ENCODE peak calls at places on chromosomes 7 and 10, in five cellular contexts. B is posterior vena cava, T is left ventricle myocardium superior, I is MV-4-11, V is lower lobe of right lung. J is an unnamed sample.

GRCh38 chr7:44057849-44058758 is 7.3 kb downstream of the PGAM2 start:
- DNase-seq in B (peak), T (peak), I (no peak), V (no peak), J (no peak)

GRCh38 chr7:137981668-137982067 is 20.2 kb downstream of the CREB3L2 start:
- DNase-seq in B (no peak), T (no peak), I (peak), V (no peak), J (no peak)

GRCh38 chr10:21870849-21871248 is 132.7 kb downstream of the DNAJC1 start:
- DNase-seq in B (no peak), T (no peak), I (no peak), V (no peak), J (no peak)

GRCh38 chr7:39073432-39073831 is 95.7 kb downstream of the POU6F2 start:
- DNase-seq in B (no peak), T (no peak), I (no peak), V (no peak), J (no peak)

GRCh38 chr7:9608560-9608959 is 1175.2 kb downstream of the NXPH1 start:
- DNase-seq in B (no peak), T (no peak), I (no peak), V (no peak), J (no peak)

GRCh38 chr10:72248477-72249151 is 25.1 kb upstream of the DDIT4 start:
- DNase-seq in B (peak), T (peak), I (peak), V (peak), J (no peak)

GRCh38 chr7:96995406-96996110 is 9.8 kb upstream of the DLX6 start:
- DNase-seq in B (no peak), T (no peak), I (no peak), V (no peak), J (no peak)

GRCh38 chr10:125038637-125039036 is 96.7 kb downstream of the ZRANB1 start:
- DNase-seq in B (peak), T (peak), I (peak), V (peak), J (peak)

GRCh38 chr10:541750-542371 is 147.6 kb downstream of the DIP2C start:
- DNase-seq in B (peak), T (peak), I (no peak), V (no peak), J (no peak)

GRCh38 chr7:42876182-42877068 is 35.4 kb downstream of the C7orf25 start:
- DNase-seq in B (no peak), T (no peak), I (peak), V (no peak), J (peak)

GRCh38 chr10:77350711-77351119 is 286.9 kb downstream of the KCNMA1 start:
- DNase-seq in B (peak), T (no peak), I (peak), V (no peak), J (peak)

GRCh38 chr7:29192811-29193210 is 1.8 kb upstream of the CHN2 start:
- DNase-seq in B (no peak), T (no peak), I (no peak), V (no peak), J (no peak)